ENCODE peak calls at places on chromosome 4, in nine cellular contexts. One of them, this sample, is unnamed.

GRCh38 chr4:29908276-29908675 is 811.9 kb upstream of the PCDH7 start:
- DNase-seq in lower lobe of right lung: no peak
- DNase-seq in neuronal stem cell: no peak
- DNase-seq in uterus: no peak
- DNase-seq in neural progenitor cell: no peak
- DNase-seq in A549: no peak
- DNase-seq in ovary: no peak
- DNase-seq in suprapubic skin: no peak
- DNase-seq in mesenchymal stem cell: peak; percentile 11
- DNase-seq in this sample: no peak

GRCh38 chr4:134632056-134632455 is 430.5 kb upstream of the PABPC4L start:
- DNase-seq in lower lobe of right lung: no peak
- DNase-seq in mesenchymal stem cell: no peak
- DNase-seq in A549: no peak
- DNase-seq in neuronal stem cell: no peak
- DNase-seq in suprapubic skin: no peak
- DNase-seq in uterus: no peak
- DNase-seq in neural progenitor cell: no peak
- DNase-seq in ovary: no peak
- DNase-seq in this sample: no peak

GRCh38 chr4:34035225-34035624 is 2209.1 kb downstream of the ARAP2 start:
- DNase-seq in neuronal stem cell: no peak
- DNase-seq in lower lobe of right lung: no peak
- DNase-seq in A549: no peak
- DNase-seq in ovary: no peak
- DNase-seq in suprapubic skin: no peak
- DNase-seq in mesenchymal stem cell: no peak
- DNase-seq in uterus: no peak
- DNase-seq in neural progenitor cell: no peak
- DNase-seq in this sample: no peak

GRCh38 chr4:80740375-80740774 is 290.1 kb upstream of the BMP3 start:
- DNase-seq in neural progenitor cell: no peak
- DNase-seq in A549: no peak
- DNase-seq in neuronal stem cell: no peak
- DNase-seq in ovary: no peak
- DNase-seq in mesenchymal stem cell: no peak
- DNase-seq in suprapubic skin: no peak
- DNase-seq in lower lobe of right lung: no peak
- DNase-seq in uterus: no peak
- DNase-seq in this sample: no peak

GRCh38 chr4:38162240-38162784 is 202.1 kb downstream of the PTTG2 start:
- DNase-seq in A549: no peak
- DNase-seq in uterus: peak; percentile 31
- DNase-seq in mesenchymal stem cell: peak; percentile 85
- DNase-seq in suprapubic skin: no peak
- DNase-seq in ovary: peak; percentile 54
- DNase-seq in neural progenitor cell: peak; percentile 60
- DNase-seq in neuronal stem cell: peak; percentile 20
- DNase-seq in lower lobe of right lung: no peak
- DNase-seq in this sample: no peak

GRCh38 chr4:124337874-124338273 is 374.7 kb downstream of the ANKRD50 start:
- DNase-seq in neuronal stem cell: no peak
- DNase-seq in uterus: peak; percentile 20
- DNase-seq in mesenchymal stem cell: peak; percentile 47
- DNase-seq in neural progenitor cell: no peak
- DNase-seq in A549: no peak
- DNase-seq in suprapubic skin: no peak
- DNase-seq in lower lobe of right lung: no peak
- DNase-seq in ovary: peak; percentile 76
- DNase-seq in this sample: no peak

GRCh38 chr4:54371211-54371610 is 142.1 kb downstream of the PDGFRA start:
- DNase-seq in lower lobe of right lung: no peak
- DNase-seq in suprapubic skin: no peak
- DNase-seq in neural progenitor cell: no peak
- DNase-seq in A549: no peak
- DNase-seq in neuronal stem cell: no peak
- DNase-seq in uterus: no peak
- DNase-seq in ovary: no peak
- DNase-seq in mesenchymal stem cell: peak; percentile 50
- DNase-seq in this sample: no peak

GRCh38 chr4:129218897-129219296 is 122.9 kb downstream of the C4orf33 start:
- DNase-seq in uterus: no peak
- DNase-seq in suprapubic skin: no peak
- DNase-seq in mesenchymal stem cell: no peak
- DNase-seq in neuronal stem cell: no peak
- DNase-seq in neural progenitor cell: no peak
- DNase-seq in ovary: no peak
- DNase-seq in lower lobe of right lung: no peak
- DNase-seq in A549: no peak
- DNase-seq in this sample: no peak

GRCh38 chr4:168679397-168680176 is 182.7 kb downstream of the PALLD start:
- DNase-seq in lower lobe of right lung: no peak
- DNase-seq in mesenchymal stem cell: no peak
- DNase-seq in ovary: no peak
- DNase-seq in A549: peak; percentile 48
- DNase-seq in neural progenitor cell: no peak
- DNase-seq in uterus: no peak
- DNase-seq in neuronal stem cell: no peak
- DNase-seq in suprapubic skin: no peak
- DNase-seq in this sample: no peak

GRCh38 chr4:16437836-16438235 is 211.6 kb upstream of the TAPT1 start:
- DNase-seq in neural progenitor cell: no peak
- DNase-seq in suprapubic skin: no peak
- DNase-seq in uterus: no peak
- DNase-seq in lower lobe of right lung: no peak
- DNase-seq in neuronal stem cell: no peak
- DNase-seq in ovary: no peak
- DNase-seq in A549: no peak
- DNase-seq in mesenchymal stem cell: no peak
- DNase-seq in this sample: no peak

GRCh38 chr4:148834804-148835598 is 392.8 kb upstream of the NR3C2 start:
- DNase-seq in neuronal stem cell: no peak
- DNase-seq in uterus: no peak
- DNase-seq in ovary: no peak
- DNase-seq in A549: no peak
- DNase-seq in suprapubic skin: no peak
- DNase-seq in mesenchymal stem cell: peak; percentile 8
- DNase-seq in lower lobe of right lung: peak; percentile 73
- DNase-seq in neural progenitor cell: no peak
- DNase-seq in this sample: no peak

GRCh38 chr4:54517793-54518444 is 139.8 kb upstream of the KIT start:
- DNase-seq in neural progenitor cell: no peak
- DNase-seq in mesenchymal stem cell: no peak
- DNase-seq in lower lobe of right lung: no peak
- DNase-seq in suprapubic skin: no peak
- DNase-seq in ovary: no peak
- DNase-seq in uterus: no peak
- DNase-seq in A549: no peak
- DNase-seq in neuronal stem cell: no peak
- DNase-seq in this sample: no peak

GRCh38 chr4:76147454-76148141 is 599 bp downstream of the NUP54 start:
- DNase-seq in neural progenitor cell: peak; percentile 95
- DNase-seq in lower lobe of right lung: peak; percentile 72
- DNase-seq in suprapubic skin: peak; percentile 67
- DNase-seq in ovary: no peak
- DNase-seq in uterus: no peak
- DNase-seq in A549: peak; percentile 72
- DNase-seq in mesenchymal stem cell: peak; percentile 88
- DNase-seq in neuronal stem cell: peak; percentile 79
- DNase-seq in this sample: peak; percentile 72

DNA sequence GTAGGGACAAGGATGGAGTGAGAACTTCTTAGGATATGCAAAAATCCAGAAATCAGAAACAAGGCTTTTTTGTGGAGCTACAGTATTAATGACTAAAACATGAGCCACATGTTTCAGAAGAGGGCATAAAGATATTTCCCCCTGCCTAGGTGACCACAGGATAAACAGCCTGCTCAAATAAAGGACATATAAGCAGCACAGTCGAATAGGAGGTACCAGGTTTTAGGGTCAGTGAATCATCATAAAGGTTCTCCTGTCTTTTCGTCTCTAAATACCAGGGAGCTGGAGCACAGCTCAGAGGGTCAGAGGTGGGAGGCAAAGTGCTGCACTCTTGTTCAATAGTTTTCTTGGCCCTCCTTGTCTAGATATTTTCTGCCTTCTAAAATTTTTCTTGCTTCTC is 211.9 kb upstream of the HS3ST1 start:
- DNase-seq in ovary: no peak
- DNase-seq in lower lobe of right lung: no peak
- DNase-seq in A549: no peak
- DNase-seq in mesenchymal stem cell: no peak
- DNase-seq in neuronal stem cell: no peak
- DNase-seq in uterus: no peak
- DNase-seq in suprapubic skin: no peak
- DNase-seq in neural progenitor cell: no peak
- DNase-seq in this sample: no peak
- H3K9me3 ChIP-seq in ovary: no peaks in the 10 kb centered on the region
- H3K9me3 ChIP-seq in lower lobe of right lung: no peaks in the 10 kb centered on the region
- H3K9me3 ChIP-seq in A549: peaks cover 5% of the 10 kb centered on the region
- H3K9me3 ChIP-seq in mesenchymal stem cell: peaks cover 23% of the 10 kb centered on the region
- H3K9me3 ChIP-seq in neuronal stem cell: no peaks in the 10 kb centered on the region
- H3K9me3 ChIP-seq in uterus: no peaks in the 10 kb centered on the region
- H3K9me3 ChIP-seq in suprapubic skin: peaks cover 3% of the 10 kb centered on the region
- H3K9me3 ChIP-seq in neural progenitor cell: peaks cover 3% of the 10 kb centered on the region
- H3K9me3 ChIP-seq in this sample: no peaks in the 10 kb centered on the region

DNA sequence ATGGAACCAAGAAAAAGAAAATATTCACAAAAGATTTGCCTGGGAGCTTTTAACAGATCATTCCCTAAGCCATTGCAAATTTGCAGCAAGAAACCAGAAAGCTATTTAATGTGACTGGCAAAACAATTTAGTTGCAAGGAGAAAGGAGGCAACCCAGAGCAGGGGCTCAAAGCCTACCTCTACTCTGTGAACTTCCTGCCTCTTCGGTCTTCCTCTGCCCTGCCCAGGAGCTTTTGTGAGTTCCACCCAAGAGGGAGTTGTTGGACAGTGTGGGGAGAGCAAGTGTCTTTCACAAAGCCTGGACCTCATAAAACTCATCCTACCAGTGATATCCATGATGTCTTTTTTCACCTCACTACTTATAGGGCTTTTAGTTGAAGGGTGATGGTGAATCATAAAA is 107.4 kb downstream of the AFF1 start:
- DNase-seq in uterus: no peak
- DNase-seq in mesenchymal stem cell: no peak
- DNase-seq in A549: no peak
- DNase-seq in lower lobe of right lung: no peak
- DNase-seq in neural progenitor cell: no peak
- DNase-seq in neuronal stem cell: no peak
- DNase-seq in ovary: no peak
- DNase-seq in suprapubic skin: no peak
- DNase-seq in this sample: no peak
- H3K4me1 ChIP-seq in uterus: peaks cover 20% of the 10 kb centered on the region
- H3K4me1 ChIP-seq in mesenchymal stem cell: peaks cover 26% of the 10 kb centered on the region
- H3K4me1 ChIP-seq in A549: peaks cover 41% of the 10 kb centered on the region
- H3K4me1 ChIP-seq in lower lobe of right lung: peaks cover 83% of the 10 kb centered on the region
- H3K4me1 ChIP-seq in neural progenitor cell: peaks cover 74% of the 10 kb centered on the region
- H3K4me1 ChIP-seq in neuronal stem cell: peaks cover 44% of the 10 kb centered on the region
- H3K4me1 ChIP-seq in ovary: peaks cover 34% of the 10 kb centered on the region
- H3K4me1 ChIP-seq in suprapubic skin: peaks cover 86% of the 10 kb centered on the region
- H3K4me1 ChIP-seq in this sample: peaks cover 90% of the 10 kb centered on the region

GRCh38 chr4:185794637-185795036 is 17.4 kb downstream of the SORBS2 start:
- DNase-seq in mesenchymal stem cell: no peak
- DNase-seq in A549: no peak
- DNase-seq in uterus: no peak
- DNase-seq in suprapubic skin: no peak
- DNase-seq in lower lobe of right lung: no peak
- DNase-seq in neuronal stem cell: no peak
- DNase-seq in neural progenitor cell: no peak
- DNase-seq in ovary: no peak
- DNase-seq in this sample: no peak

GRCh38 chr4:185797596-185797995 is 14.4 kb downstream of the SORBS2 start:
- DNase-seq in neural progenitor cell: no peak
- DNase-seq in neuronal stem cell: no peak
- DNase-seq in ovary: no peak
- DNase-seq in lower lobe of right lung: no peak
- DNase-seq in uterus: no peak
- DNase-seq in mesenchymal stem cell: no peak
- DNase-seq in A549: no peak
- DNase-seq in suprapubic skin: no peak
- DNase-seq in this sample: no peak

GRCh38 chr4:185796176-185796575 is 15.8 kb downstream of the SORBS2 start:
- DNase-seq in uterus: no peak
- DNase-seq in A549: no peak
- DNase-seq in suprapubic skin: no peak
- DNase-seq in neural progenitor cell: no peak
- DNase-seq in lower lobe of right lung: no peak
- DNase-seq in ovary: no peak
- DNase-seq in neuronal stem cell: no peak
- DNase-seq in mesenchymal stem cell: no peak
- DNase-seq in this sample: no peak

GRCh38 chr4:185799442-185799841 is 12.6 kb downstream of the SORBS2 start:
- DNase-seq in A549: no peak
- DNase-seq in lower lobe of right lung: no peak
- DNase-seq in uterus: no peak
- DNase-seq in suprapubic skin: no peak
- DNase-seq in ovary: no peak
- DNase-seq in neural progenitor cell: no peak
- DNase-seq in mesenchymal stem cell: no peak
- DNase-seq in neuronal stem cell: no peak
- DNase-seq in this sample: no peak

DNA sequence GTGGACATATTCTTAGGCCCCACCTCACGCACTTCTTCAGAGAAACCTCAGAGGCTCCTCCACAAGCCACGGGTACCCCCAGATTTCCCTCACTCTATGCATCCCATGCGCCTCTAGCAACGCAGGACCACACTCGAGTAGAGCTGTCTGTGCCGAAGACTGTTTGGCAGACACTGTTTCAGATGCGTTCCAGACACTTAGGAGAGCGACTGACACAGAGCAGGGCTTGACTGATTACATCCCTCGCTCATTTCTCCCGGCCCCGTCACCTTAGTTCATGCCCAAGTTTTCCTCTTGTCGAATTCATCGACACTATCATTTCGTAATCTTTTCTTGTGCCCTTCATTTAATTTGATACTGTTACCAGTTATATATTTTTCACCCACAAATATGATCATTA is 15.0 kb downstream of the SORBS2 start:
- DNase-seq in suprapubic skin: no peak
- DNase-seq in mesenchymal stem cell: no peak
- DNase-seq in A549: no peak
- DNase-seq in neuronal stem cell: no peak
- DNase-seq in lower lobe of right lung: no peak
- DNase-seq in neural progenitor cell: no peak
- DNase-seq in ovary: no peak
- DNase-seq in uterus: no peak
- DNase-seq in this sample: no peak
- H3K27ac ChIP-seq in suprapubic skin: no peak overlapping the region
- H3K27ac ChIP-seq in mesenchymal stem cell: no peak overlapping the region
- H3K27ac ChIP-seq in A549: no peak overlapping the region
- H3K27ac ChIP-seq in neuronal stem cell: no peak overlapping the region
- H3K27ac ChIP-seq in lower lobe of right lung: no peak overlapping the region
- H3K27ac ChIP-seq in neural progenitor cell: no peak overlapping the region
- H3K27ac ChIP-seq in ovary: no peak overlapping the region
- H3K27ac ChIP-seq in uterus: no peak overlapping the region
- H3K27ac ChIP-seq in this sample: peak overlapping the region; percentile 80

DNA sequence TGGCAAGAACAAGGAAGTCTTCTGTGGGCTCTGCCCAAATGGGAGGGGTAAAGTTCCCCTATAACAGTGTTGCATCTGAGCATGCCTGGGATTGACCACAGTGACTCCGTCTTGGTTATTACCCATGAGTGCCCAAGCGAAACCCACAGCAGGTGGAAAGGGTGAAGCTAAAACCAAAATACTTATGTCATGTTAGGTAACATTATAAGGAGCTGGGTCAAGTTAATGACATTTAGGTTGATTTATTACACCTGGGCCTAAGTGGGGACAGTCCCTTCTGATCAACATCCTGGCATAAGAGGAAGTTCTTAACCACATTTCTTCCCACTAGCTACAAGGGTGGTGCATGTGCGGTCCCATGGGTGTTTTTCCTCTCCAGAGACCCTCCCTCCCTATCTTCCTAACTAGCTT is 1.3 kb upstream of the ZNF732 start:
- DNase-seq in neural progenitor cell: no peak
- DNase-seq in mesenchymal stem cell: no peak
- DNase-seq in lower lobe of right lung: no peak
- DNase-seq in A549: no peak
- DNase-seq in ovary: no peak
- DNase-seq in suprapubic skin: no peak
- DNase-seq in neuronal stem cell: no peak
- DNase-seq in uterus: no peak
- DNase-seq in this sample: no peak
- H3K9me3 ChIP-seq in neural progenitor cell: no peaks in the 10 kb centered on the region
- H3K9me3 ChIP-seq in mesenchymal stem cell: peaks cover 80% of the 10 kb centered on the region
- H3K9me3 ChIP-seq in lower lobe of right lung: peaks cover 7% of the 10 kb centered on the region
- H3K9me3 ChIP-seq in A549: no peaks in the 10 kb centered on the region
- H3K9me3 ChIP-seq in ovary: no peaks in the 10 kb centered on the region
- H3K9me3 ChIP-seq in suprapubic skin: no peaks in the 10 kb centered on the region
- H3K9me3 ChIP-seq in neuronal stem cell: peaks cover 35% of the 10 kb centered on the region
- H3K9me3 ChIP-seq in uterus: no peaks in the 10 kb centered on the region
- H3K9me3 ChIP-seq in this sample: peaks cover 1% of the 10 kb centered on the region